ENCODE peak calls at places on chromosomes 6 and 20, in five cellular contexts. One of them, this sample, is unnamed.

GRCh38 chr6:55917756-55918415 is 42.5 kb upstream of the BMP5 start:
- DNase-seq in H1: no peak
- DNase-seq in IMR-90: peak
- DNase-seq in H9: no peak
- DNase-seq in mesendoderm: no peak
- DNase-seq in this sample: no peak

GRCh38 chr6:143806282-143807102 is 36.6 kb upstream of the LTV1 start:
- DNase-seq in H1: no peak
- DNase-seq in IMR-90: peak
- DNase-seq in H9: no peak
- DNase-seq in mesendoderm: no peak
- DNase-seq in this sample: no peak

GRCh38 chr6:81806793-81807565 is 54.5 kb upstream of the TENT5A start:
- DNase-seq in H1: no peak
- DNase-seq in IMR-90: no peak
- DNase-seq in H9: no peak
- DNase-seq in mesendoderm: no peak
- DNase-seq in this sample: no peak

GRCh38 chr6:64713175-64713574 is 993.9 kb downstream of the EYS start:
- DNase-seq in H1: no peak
- DNase-seq in IMR-90: no peak
- DNase-seq in H9: no peak
- DNase-seq in mesendoderm: peak
- DNase-seq in this sample: peak

GRCh38 chr6:126546771-126547170 is 206.9 kb downstream of the CENPW start:
- DNase-seq in H1: no peak
- DNase-seq in IMR-90: peak
- DNase-seq in H9: no peak
- DNase-seq in mesendoderm: no peak
- DNase-seq in this sample: no peak

GRCh38 chr20:9344080-9344920 is 170.1 kb upstream of the LAMP5 start:
- DNase-seq in H1: no peak
- DNase-seq in IMR-90: peak
- DNase-seq in H9: no peak
- DNase-seq in mesendoderm: no peak
- DNase-seq in this sample: no peak

GRCh38 chr6:132188865-132189264 is 212.4 kb downstream of the MOXD1 start:
- DNase-seq in H1: no peak
- DNase-seq in IMR-90: peak
- DNase-seq in H9: no peak
- DNase-seq in mesendoderm: no peak
- DNase-seq in this sample: no peak

GRCh38 chr6:161422710-161423109 is 148.8 kb upstream of the AGPAT4 start:
- DNase-seq in H1: no peak
- DNase-seq in IMR-90: peak
- DNase-seq in H9: no peak
- DNase-seq in mesendoderm: no peak
- DNase-seq in this sample: no peak

GRCh38 chr6:72418495-72418894 is 203.4 kb upstream of the KCNQ5 start:
- DNase-seq in H1: no peak
- DNase-seq in IMR-90: peak
- DNase-seq in H9: no peak
- DNase-seq in mesendoderm: peak
- DNase-seq in this sample: peak

GRCh38 chr6:10531942-10532341 is 10.8 kb downstream of the GCNT2 start:
- DNase-seq in H1: no peak
- DNase-seq in IMR-90: no peak
- DNase-seq in H9: no peak
- DNase-seq in mesendoderm: no peak
- DNase-seq in this sample: no peak

GRCh38 chr6:127136786-127137185 is 18.3 kb downstream of the RSPO3 start:
- DNase-seq in H1: no peak
- DNase-seq in IMR-90: no peak
- DNase-seq in H9: no peak
- DNase-seq in mesendoderm: no peak
- DNase-seq in this sample: no peak

GRCh38 chr6:96330884-96331283 is 190.7 kb upstream of the UFL1 start:
- DNase-seq in H1: no peak
- DNase-seq in IMR-90: no peak
- DNase-seq in H9: no peak
- DNase-seq in mesendoderm: no peak
- DNase-seq in this sample: no peak

GRCh38 chr6:18477301-18477941 is 90.3 kb downstream of the RNF144B start:
- DNase-seq in H1: no peak
- DNase-seq in IMR-90: peak
- DNase-seq in H9: no peak
- DNase-seq in mesendoderm: no peak
- DNase-seq in this sample: no peak

GRCh38 chr6:113049190-113049589 is 702.1 kb downstream of the RFPL4B start:
- DNase-seq in H1: no peak
- DNase-seq in IMR-90: peak
- DNase-seq in H9: no peak
- DNase-seq in mesendoderm: no peak
- DNase-seq in this sample: no peak

GRCh38 chr6:90123796-90124195 is 172.8 kb downstream of the BACH2 start:
- DNase-seq in H1: no peak
- DNase-seq in IMR-90: peak
- DNase-seq in H9: no peak
- DNase-seq in mesendoderm: no peak
- DNase-seq in this sample: no peak

GRCh38 chr6:38195113-38195635 is 375.6 kb downstream of the ZFAND3 start:
- DNase-seq in H1: peak
- DNase-seq in IMR-90: no peak
- DNase-seq in H9: no peak
- DNase-seq in mesendoderm: no peak
- DNase-seq in this sample: no peak

GRCh38 chr6:151437401-151437800 is 14.5 kb downstream of the RMND1 start:
- DNase-seq in H1: no peak
- DNase-seq in IMR-90: peak
- DNase-seq in H9: no peak
- DNase-seq in mesendoderm: no peak
- DNase-seq in this sample: no peak

GRCh38 chr20:62201173-62202082 is 18.6 kb downstream of the MTG2 start:
- DNase-seq in H1: no peak
- DNase-seq in IMR-90: no peak
- DNase-seq in H9: no peak
- DNase-seq in mesendoderm: no peak
- DNase-seq in this sample: no peak

GRCh38 chr6:137775720-137776119 is 91.3 kb upstream of the TNFAIP3 start:
- DNase-seq in H1: no peak
- DNase-seq in IMR-90: no peak
- DNase-seq in H9: no peak
- DNase-seq in mesendoderm: no peak
- DNase-seq in this sample: no peak

GRCh38 chr6:17816921-17817611 is 110.3 kb upstream of the NUP153 start:
- DNase-seq in H1: no peak
- DNase-seq in IMR-90: peak
- DNase-seq in H9: no peak
- DNase-seq in mesendoderm: peak
- DNase-seq in this sample: no peak

GRCh38 chr6:56891754-56892153 is 63.2 kb upstream of the BEND6 start:
- DNase-seq in H1: no peak
- DNase-seq in IMR-90: peak
- DNase-seq in H9: no peak
- DNase-seq in mesendoderm: peak
- DNase-seq in this sample: no peak

GRCh38 chr6:79604583-79605037 is 26.5 kb upstream of the SH3BGRL2 start:
- DNase-seq in H1: no peak
- DNase-seq in IMR-90: peak
- DNase-seq in H9: no peak
- DNase-seq in mesendoderm: no peak
- DNase-seq in this sample: no peak

GRCh38 chr6:154868143-154868594 is 126.9 kb upstream of the TIAM2 start:
- DNase-seq in H1: no peak
- DNase-seq in IMR-90: peak
- DNase-seq in H9: no peak
- DNase-seq in mesendoderm: peak
- DNase-seq in this sample: peak

GRCh38 chr6:129749749-129750120 is 39.8 kb upstream of the ARHGAP18 start:
- DNase-seq in H1: no peak
- DNase-seq in IMR-90: peak
- DNase-seq in H9: no peak
- DNase-seq in mesendoderm: no peak
- DNase-seq in this sample: no peak

DNA sequence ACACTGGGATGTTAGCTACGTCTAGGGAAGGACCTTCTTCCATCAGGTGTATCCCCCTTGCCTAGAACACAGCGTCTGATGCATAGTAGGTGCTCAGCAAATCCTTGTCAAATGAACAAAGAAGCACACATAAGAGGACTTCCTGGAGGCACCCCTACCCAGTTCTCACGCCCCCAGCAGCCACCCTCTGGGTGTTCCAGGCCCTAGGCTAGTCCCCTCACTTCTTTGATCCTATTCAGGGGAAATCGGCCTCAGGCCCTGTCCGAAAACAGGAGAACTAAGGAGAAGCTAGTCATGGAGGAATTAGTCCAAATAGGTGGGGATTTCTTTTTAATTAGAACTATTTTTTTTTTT is 84.7 kb upstream of the SIRPA start:
- DNase-seq in H1: no peak
- DNase-seq in IMR-90: no peak
- DNase-seq in H9: no peak
- DNase-seq in mesendoderm: no peak
- DNase-seq in this sample: no peak
- H2AK5ac ChIP-seq in H1: peak
- H2AK5ac ChIP-seq in IMR-90: peak
- H2AK5ac ChIP-seq in H9: no peak
- H2AK5ac ChIP-seq in mesendoderm: no peak
- H2AK5ac ChIP-seq in this sample: peak

DNA sequence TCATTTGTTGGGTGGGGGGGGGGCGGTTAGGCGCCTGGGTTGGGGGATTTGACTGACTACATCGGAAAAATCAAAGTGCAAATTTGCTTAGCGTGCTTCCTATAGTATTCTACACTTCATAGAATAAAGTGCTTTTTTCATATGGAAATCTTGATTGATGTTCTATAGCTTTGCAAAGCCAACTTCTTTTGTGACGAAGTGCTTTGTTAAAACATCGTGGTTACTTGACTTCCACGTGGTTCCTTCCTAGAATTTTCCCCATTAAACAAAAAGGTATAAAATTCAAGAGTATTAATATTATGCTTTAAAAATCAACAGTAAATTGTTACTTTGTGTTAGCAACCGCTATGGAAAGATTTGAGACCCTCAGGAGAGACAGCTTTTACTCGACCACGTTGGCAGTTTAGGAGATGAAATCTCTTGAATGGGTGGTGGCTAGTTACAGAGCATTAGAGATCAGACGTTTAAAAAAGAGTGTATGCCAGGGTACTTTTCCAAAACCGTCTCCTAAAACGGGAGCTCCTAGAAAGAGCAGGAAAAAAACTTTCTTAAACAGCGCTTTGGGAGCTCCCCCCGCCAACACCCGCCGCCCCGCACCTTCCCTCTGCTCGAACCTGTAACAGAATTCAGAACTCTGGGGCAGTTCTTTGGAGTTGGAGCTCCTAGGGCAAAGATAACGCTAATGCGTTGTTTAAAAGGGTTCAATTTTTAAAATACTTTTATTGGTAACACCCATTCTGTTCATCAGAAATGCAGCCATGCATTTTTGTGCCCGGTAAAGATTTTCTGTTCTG is 923 bp downstream of the GJA1 start:
- DNase-seq in H1: no peak
- DNase-seq in IMR-90: no peak
- DNase-seq in H9: no peak
- DNase-seq in mesendoderm: no peak
- DNase-seq in this sample: no peak
- H3K4ac ChIP-seq in H1: no peak
- H3K4ac ChIP-seq in IMR-90: peak
- H3K4ac ChIP-seq in H9: no peak
- H3K4ac ChIP-seq in mesendoderm: peak
- H3K4ac ChIP-seq in this sample: no peak

GRCh38 chr6:83047065-83047754 is 18.4 kb downstream of the UBE3D start:
- DNase-seq in H1: peak
- DNase-seq in IMR-90: no peak
- DNase-seq in H9: peak
- DNase-seq in mesendoderm: peak
- DNase-seq in this sample: no peak

GRCh38 chr6:83055366-83055964 is 10.2 kb downstream of the UBE3D start:
- DNase-seq in H1: peak
- DNase-seq in IMR-90: peak
- DNase-seq in H9: peak
- DNase-seq in mesendoderm: peak
- DNase-seq in this sample: peak

GRCh38 chr6:83053678-83054077 is 12.0 kb downstream of the UBE3D start:
- DNase-seq in H1: no peak
- DNase-seq in IMR-90: no peak
- DNase-seq in H9: no peak
- DNase-seq in mesendoderm: no peak
- DNase-seq in this sample: no peak

DNA sequence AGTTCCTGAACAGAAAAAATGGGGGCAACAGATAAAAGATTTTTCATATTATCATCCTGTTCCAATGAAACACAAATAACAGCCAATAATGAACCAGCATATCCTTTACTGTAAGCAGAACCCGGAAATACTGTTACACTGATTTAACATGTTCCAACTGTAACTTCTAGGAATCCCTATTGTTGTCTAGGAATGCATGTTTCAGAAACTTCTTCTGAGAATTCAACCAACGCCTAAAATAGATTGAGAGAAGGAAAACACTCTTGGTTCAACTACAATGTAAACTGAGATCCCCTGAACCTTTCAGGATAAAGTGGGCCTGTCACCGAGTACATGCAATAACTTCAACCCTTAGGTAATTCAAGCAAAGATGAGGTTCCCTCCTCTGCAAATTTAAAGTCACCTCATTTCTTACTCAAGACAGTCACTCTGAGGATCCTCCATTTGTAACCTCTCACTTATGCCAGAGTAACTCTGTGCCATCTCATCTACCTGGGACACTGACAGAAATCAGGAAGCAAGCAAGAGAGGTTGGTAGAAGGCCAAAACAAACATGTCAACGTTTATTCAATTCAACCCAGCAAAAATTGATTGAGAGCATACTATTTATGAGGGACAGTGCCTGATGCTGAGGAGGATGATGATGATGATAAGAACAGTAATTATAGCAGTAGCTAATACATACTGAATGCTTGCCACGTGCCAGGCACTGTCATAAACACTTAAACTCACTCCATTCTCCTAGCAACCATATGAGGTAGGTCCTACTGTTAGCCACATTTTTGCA is 14.1 kb downstream of the UBE3D start:
- DNase-seq in H1: no peak
- DNase-seq in IMR-90: no peak
- DNase-seq in H9: no peak
- DNase-seq in mesendoderm: no peak
- DNase-seq in this sample: no peak
- H2AK5ac ChIP-seq in H1: no peak
- H2AK5ac ChIP-seq in IMR-90: no peak
- H2AK5ac ChIP-seq in H9: no peak
- H2AK5ac ChIP-seq in mesendoderm: no peak
- H2AK5ac ChIP-seq in this sample: no peak

GRCh38 chr6:106474476-106474875 is 114.0 kb downstream of the CRYBG1 start:
- DNase-seq in H1: no peak
- DNase-seq in IMR-90: no peak
- DNase-seq in H9: no peak
- DNase-seq in mesendoderm: no peak
- DNase-seq in this sample: no peak
- H3K4ac ChIP-seq in H1: no peak
- H3K4ac ChIP-seq in IMR-90: no peak
- H3K4ac ChIP-seq in H9: no peak
- H3K4ac ChIP-seq in mesendoderm: no peak
- H3K4ac ChIP-seq in this sample: no peak

This sample was measured in neuronal stem cell.